ENCODE peak calls at places on chromosomes 4 and X, in four cellular contexts. E is K562, Q is H1, B is GM12878. L is an unnamed sample.

GRCh38 chr4:71607780-71608673 is 175.9 kb downstream of the GC start:
- DNase-seq in Q (no peak), E (no peak), B (no peak), L (no peak)

GRCh38 chr4:85498068-85498733 is 23.3 kb downstream of the ARHGAP24 start:
- DNase-seq in Q (no peak), E (no peak), B (peak; percentile 40), L (no peak)

GRCh38 chr4:39134674-39135073 is 47.7 kb upstream of the WDR19 start:
- DNase-seq in E (no peak), Q (no peak), B (no peak), L (peak; percentile 10)

GRCh38 chrX:118221733-118222132 is 105.1 kb upstream of the KLHL13 start:
- DNase-seq in Q (no peak), B (no peak), E (no peak), L (no peak)

GRCh38 chr4:184437565-184437964 is 36.8 kb downstream of the IRF2 start:
- DNase-seq in Q (no peak), E (no peak), B (no peak), L (no peak)

GRCh38 chr4:176359590-176359989 is 39.8 kb downstream of the SPCS3 start:
- DNase-seq in E (no peak), B (no peak), Q (no peak), L (no peak)

GRCh38 chrX:150897371-150898319 is 823 bp downstream of the CD99L2 start:
- DNase-seq in Q (no peak), E (peak; percentile 12), B (no peak), L (peak; percentile 34)

GRCh38 chr4:109764376-109764775 is 34.5 kb upstream of the PLA2G12A start:
- DNase-seq in E (no peak), B (no peak), Q (no peak), L (no peak)

GRCh38 chr4:12555011-12555410 is 929.1 kb downstream of the RAB28 start:
- DNase-seq in E (no peak), Q (no peak), B (no peak), L (no peak)

GRCh38 chr4:10013722-10014121 is 7.6 kb downstream of the SLC2A9 start:
- DNase-seq in B (no peak), Q (peak; percentile 47), E (peak; percentile 64), L (peak; percentile 47)

GRCh38 chr4:52627876-52628275 is 31.2 kb downstream of the USP46 start:
- DNase-seq in E (no peak), Q (no peak), B (no peak), L (no peak)

GRCh38 chr4:122914938-122915337 is 7.5 kb downstream of the NUDT6 start:
- DNase-seq in Q (no peak), E (no peak), B (no peak), L (no peak)

DNA sequence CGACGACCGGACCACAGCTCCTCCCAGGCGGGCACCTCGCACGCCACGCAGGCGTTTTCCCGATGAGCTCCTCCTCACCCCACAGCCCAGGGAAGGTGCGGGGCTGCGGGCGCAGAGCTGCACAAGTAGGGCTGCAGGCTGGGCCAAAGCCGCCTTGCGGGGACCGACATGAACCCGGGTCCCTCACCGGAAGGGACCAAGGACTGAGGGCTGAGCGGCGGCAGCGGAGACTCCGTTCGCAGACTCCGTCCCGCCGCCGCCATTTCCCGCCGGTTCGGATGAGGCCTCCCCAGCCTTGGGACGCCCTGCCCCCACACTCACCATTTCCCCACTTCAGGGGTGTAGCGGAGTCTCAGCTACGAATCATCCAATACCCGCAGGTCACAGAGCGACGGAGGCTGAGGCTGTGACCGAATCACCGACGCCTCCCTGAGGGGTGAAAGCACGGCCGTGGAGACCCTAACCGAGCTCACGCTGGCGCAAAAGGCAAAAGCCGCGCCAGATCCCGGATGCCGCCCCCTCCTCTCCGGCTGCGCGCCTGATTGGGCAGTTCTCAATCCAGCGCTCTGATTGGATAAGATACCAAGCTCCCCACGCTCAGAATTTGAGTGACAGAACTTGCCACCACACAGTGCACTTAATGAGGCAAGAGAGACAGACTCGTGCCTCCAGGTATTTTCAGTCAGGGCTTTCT is at the start of gene ZNF732:
- DNase-seq in Q (no peak), B (no peak), E (no peak), L (peak; percentile 88)
- TF ChIP-seq JUND in Q (no peak), B (no peak), E (no peak), L (no peak)

GRCh38 chr4:25865586-25865985 is 2.8 kb upstream of the SEL1L3 start:
- DNase-seq in B (no peak), Q (peak; percentile 27), E (peak; percentile 60), L (no peak)
- TF ChIP-seq JUND in B (no peak), Q (no peak), E (peak; percentile 64), L (no peak)

GRCh38 chr4:31071807-31072486 is 351.8 kb downstream of the PCDH7 start:
- DNase-seq in Q (no peak), E (no peak), B (no peak), L (no peak)

GRCh38 chr4:31068257-31069075 is 348.3 kb downstream of the PCDH7 start:
- DNase-seq in B (no peak), E (no peak), Q (no peak), L (no peak)

GRCh38 chr4:31065086-31065485 is 344.9 kb downstream of the PCDH7 start:
- DNase-seq in B (no peak), E (no peak), Q (no peak), L (no peak)

GRCh38 chr4:31069151-31069550 is 349.0 kb downstream of the PCDH7 start:
- DNase-seq in B (no peak), Q (no peak), E (no peak), L (no peak)
- TF ChIP-seq JUND in B (no peak), Q (no peak), E (no peak), L (no peak)

GRCh38 chrX:96440941-96441340 is 243.7 kb upstream of the DIAPH2 start:
- DNase-seq in E (no peak), Q (no peak), B (no peak), L (no peak)
- TF ChIP-seq JUND in E (no peak), Q (no peak), B (no peak), L (no peak)

GRCh38 chrX:71623105-71623450 is 4.8 kb upstream of the CXCR3 start:
- DNase-seq in B (no peak), Q (no peak), E (no peak), L (no peak)

GRCh38 chrX:71621644-71622346 is 3.5 kb upstream of the CXCR3 start:
- DNase-seq in Q (no peak), E (no peak), B (no peak), L (no peak)

GRCh38 chrX:71623714-71624113 is 5.4 kb upstream of the CXCR3 start:
- DNase-seq in E (no peak), Q (no peak), B (no peak), L (no peak)

GRCh38 chrX:71625471-71625870 is 7.2 kb upstream of the CXCR3 start:
- DNase-seq in Q (no peak), E (no peak), B (no peak), L (no peak)

GRCh38 chrX:71622347-71623104 is 4.2 kb upstream of the CXCR3 start:
- DNase-seq in B (peak; percentile 68), Q (no peak), E (no peak), L (peak; percentile 35)
- TF ChIP-seq JUND in B (peak; percentile 64), Q (no peak), E (no peak), L (no peak)

GRCh38 chr4:139934786-139935330 is 219.1 kb downstream of the MAML3 start:
- DNase-seq in Q (no peak), E (no peak), B (no peak), L (peak; percentile 42)

GRCh38 chr4:139933541-139933940 is 220.4 kb downstream of the MAML3 start:
- DNase-seq in E (no peak), B (no peak), Q (no peak), L (no peak)

GRCh38 chr4:139933104-139933503 is 220.9 kb downstream of the MAML3 start:
- DNase-seq in Q (no peak), B (no peak), E (no peak), L (no peak)

GRCh38 chr4:139935911-139936310 is 218.1 kb downstream of the MAML3 start:
- DNase-seq in B (no peak), E (no peak), Q (no peak), L (no peak)

GRCh38 chr4:139934336-139934735 is 219.6 kb downstream of the MAML3 start:
- DNase-seq in B (no peak), Q (no peak), E (no peak), L (peak; percentile 68)
- TF ChIP-seq JUND in B (no peak), Q (no peak), E (no peak), L (no peak)

L was measured in SK-N-SH.